ENCODE peak calls at places on chromosome 17, in five cellular contexts. O is Peyer's patch, B is right lobe of liver, W is stomach, J is IMR-90. K is an unnamed sample.

GRCh38 chr17:31746884-31747495 is 112.1 kb downstream of the COPRS start:
- DNase-seq in O (no peak), W (no peak), B (no peak), J (no peak), K (no peak)

GRCh38 chr17:43016216-43016615 is 6.0 kb downstream of the VAT1 start:
- DNase-seq in O (no peak), W (no peak), B (no peak), J (no peak), K (no peak)

GRCh38 chr17:76585048-76585648 is 512 bp downstream of the ST6GALNAC2 start:
- DNase-seq in J (no peak), B (peak; percentile 67), W (peak; percentile 52), O (no peak), K (no peak)

GRCh38 chr17:43085489-43085888 is 39.7 kb downstream of the BRCA1 start:
- DNase-seq in J (peak; percentile 39), O (no peak), W (no peak), B (no peak), K (no peak)

GRCh38 chr17:47615766-47616424 is 33.8 kb upstream of the KPNB1 start:
- DNase-seq in W (no peak), B (no peak), J (peak; percentile 62), O (no peak), K (peak; percentile 19)

GRCh38 chr17:13385481-13385907 is 216.2 kb downstream of the HS3ST3A1 start:
- DNase-seq in B (no peak), W (no peak), O (no peak), J (peak; percentile 22), K (no peak)

GRCh38 chr17:57861000-57861736 is 11.3 kb upstream of the MRPS23 start:
- DNase-seq in W (peak; percentile 84), O (peak; percentile 82), J (peak; percentile 60), B (peak; percentile 73), K (peak; percentile 92)

GRCh38 chr17:49646391-49647255 is 31.3 kb downstream of the SPOP start:
- DNase-seq in W (no peak), J (peak; percentile 77), B (no peak), O (no peak), K (no peak)

GRCh38 chr17:34306466-34306865 is 12.8 kb upstream of the CCL8 start:
- DNase-seq in O (no peak), W (no peak), J (peak; percentile 87), B (no peak), K (no peak)

GRCh38 chr17:14004927-14005630 is 64.2 kb upstream of the COX10 start:
- DNase-seq in J (no peak), O (no peak), W (no peak), B (no peak), K (no peak)

GRCh38 chr17:75636381-75637142 is 3.3 kb downstream of the SMIM5 start:
- DNase-seq in B (no peak), W (peak; percentile 62), O (no peak), J (no peak), K (no peak)

GRCh38 chr17:33330877-33331276 is 37.8 kb upstream of the ASIC2 start:
- DNase-seq in B (no peak), W (no peak), J (no peak), O (no peak), K (no peak)

GRCh38 chr17:69450131-69450530 is 35.6 kb downstream of the MAP2K6 start:
- DNase-seq in W (no peak), J (no peak), B (no peak), O (no peak), K (no peak)

GRCh38 chr17:77664097-77664729 is 294.3 kb upstream of the TNRC6C start:
- DNase-seq in J (no peak), W (no peak), B (no peak), O (no peak), K (no peak)

GRCh38 chr17:80036715-80037477 is 454 bp downstream of the CCDC40 start:
- DNase-seq in B (no peak), O (no peak), W (no peak), J (no peak), K (peak; percentile 52)

GRCh38 chr17:79019631-79020584 is 4.1 kb upstream of the C1QTNF1 start:
- DNase-seq in B (no peak), J (peak; percentile 78), O (peak; percentile 87), W (peak; percentile 71), K (no peak)

DNA sequence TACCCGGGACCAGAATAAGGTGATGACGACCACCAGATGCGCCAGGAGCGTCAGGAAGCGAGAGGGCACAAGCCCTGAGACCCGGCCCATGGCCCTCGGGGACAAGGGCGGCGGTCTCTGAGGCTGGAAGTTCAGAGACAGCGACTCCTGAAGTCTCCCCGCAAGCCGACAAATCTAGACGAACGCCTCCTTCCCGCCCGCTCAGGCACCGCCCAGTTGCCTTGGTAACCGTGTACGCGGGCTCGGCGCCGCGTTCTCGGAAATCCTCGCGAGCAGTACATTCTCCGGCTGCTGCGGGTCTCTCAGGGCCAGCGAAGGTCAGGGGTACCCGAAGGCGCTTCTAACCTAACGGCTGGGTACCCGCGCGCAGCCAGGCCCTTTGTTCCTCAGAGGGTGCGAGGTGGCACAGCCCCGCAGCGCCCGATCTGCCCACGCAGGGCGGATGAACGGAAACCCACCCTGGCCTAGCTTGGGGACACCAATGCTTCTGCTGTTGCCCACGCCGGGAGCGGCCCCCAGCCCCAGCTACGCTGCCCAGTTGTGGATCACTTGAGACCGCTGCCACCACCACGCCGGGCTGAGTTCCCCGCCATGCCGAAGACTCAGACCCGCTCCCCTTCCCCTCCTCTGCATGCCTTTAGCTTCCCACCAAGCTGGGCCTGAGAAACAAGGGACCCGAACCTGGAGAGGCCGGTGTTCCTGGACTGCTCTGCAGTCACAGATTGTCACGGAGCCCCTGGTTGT is at the start of gene TMEM107:
- DNase-seq in O (peak; percentile 96), B (peak; percentile 90), W (peak; percentile 90), J (peak; percentile 72), K (no peak)
- TF ChIP-seq POLR2A in O (no peak), B (no peak), W (no peak), J (no peak), K (peak; percentile 68)

GRCh38 chr17:50866261-50866949 is at the start of gene TOB1:
- DNase-seq in W (peak; percentile 98), J (peak; percentile 93), O (peak; percentile 98), B (peak; percentile 100), K (peak; percentile 92)

GRCh38 chr17:50863931-50864330 is 2.2 kb downstream of the TOB1 start:
- DNase-seq in W (no peak), J (no peak), B (no peak), O (no peak), K (no peak)

GRCh38 chr17:50865868-50866260 is 290 bp downstream of the TOB1 start:
- DNase-seq in W (no peak), O (no peak), J (no peak), B (no peak), K (no peak)

GRCh38 chr17:50864747-50865059 is 1.5 kb downstream of the TOB1 start:
- DNase-seq in B (no peak), W (no peak), O (no peak), J (no peak), K (no peak)

DNA sequence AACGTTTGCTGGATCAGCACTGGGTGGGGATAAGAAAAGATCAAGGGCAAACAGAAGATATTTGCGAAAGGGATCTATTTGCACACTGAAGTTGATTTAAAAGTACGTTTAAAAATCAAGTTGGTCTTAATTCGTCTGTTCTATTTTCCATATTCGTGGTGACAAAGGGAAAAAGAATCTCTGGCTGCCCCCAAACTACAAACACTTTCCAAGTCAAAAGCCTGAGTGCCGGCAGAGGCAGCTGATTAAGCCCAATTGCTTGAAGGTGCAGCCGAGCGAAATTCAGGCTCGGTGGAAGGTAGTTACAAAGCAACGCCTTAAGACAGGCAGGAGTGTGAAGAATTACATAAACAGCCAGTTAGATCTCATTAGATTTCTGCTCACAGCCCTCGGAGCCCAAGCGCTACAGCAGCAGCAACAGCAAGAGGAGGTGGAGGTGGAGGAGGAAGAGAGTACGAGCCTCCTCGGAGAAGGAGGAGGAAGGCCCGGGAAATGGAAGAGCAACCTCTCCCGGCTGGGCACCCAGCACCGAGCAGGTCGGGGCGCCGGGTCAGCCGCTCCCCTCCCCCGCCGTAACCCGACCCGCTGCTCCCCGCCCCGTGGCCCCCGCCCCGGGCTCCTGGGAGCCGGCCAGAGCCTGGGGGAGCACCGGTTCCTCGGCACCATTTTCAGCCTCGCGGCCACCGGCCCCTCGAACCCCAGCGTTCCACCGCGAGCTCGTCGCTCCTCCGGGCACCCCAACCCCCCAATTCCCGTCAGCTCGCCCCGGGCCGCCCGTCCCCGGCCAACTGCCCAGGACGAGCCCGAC is 890 bp downstream of the TOB1 start:
- DNase-seq in J (peak; percentile 24), B (peak; percentile 81), W (peak; percentile 64), O (peak; percentile 73), K (no peak)
- TF ChIP-seq POLR2A in J (peak; percentile 21), B (no peak), W (no peak), O (no peak), K (no peak)

DNA sequence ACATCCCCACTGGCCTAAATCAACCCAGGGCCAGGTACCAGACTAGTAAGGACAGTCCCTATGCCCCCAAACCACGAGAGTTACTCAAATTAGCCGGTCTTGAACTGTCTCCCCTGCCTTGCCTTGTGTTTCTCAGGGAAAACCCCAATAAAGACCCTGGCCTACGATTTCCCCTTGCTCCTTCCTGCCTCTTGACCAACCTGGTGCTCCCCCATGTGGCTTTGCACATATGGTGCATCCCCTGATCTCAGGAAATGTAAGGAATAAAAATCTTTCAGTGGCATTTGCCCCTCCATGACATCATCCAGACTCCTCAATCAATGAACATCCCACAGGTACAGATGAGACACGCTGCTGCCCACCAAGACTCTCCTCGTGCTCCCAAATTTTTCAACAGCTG is 87.9 kb downstream of the ZNF18 start:
- DNase-seq in B (no peak), W (no peak), O (no peak), J (no peak), K (no peak)
- TF ChIP-seq POLR2A in B (no peak), W (no peak), O (no peak), J (no peak), K (no peak)

GRCh38 chr17:81532490-81533287 is 4.5 kb downstream of the FSCN2 start:
- DNase-seq in J (no peak), W (no peak), O (no peak), B (no peak), K (no peak)

GRCh38 chr17:81535007-81535328 is 6.8 kb downstream of the FSCN2 start:
- DNase-seq in B (no peak), O (no peak), J (no peak), W (no peak), K (no peak)

GRCh38 chr17:81535480-81536298 is 7.5 kb downstream of the FSCN2 start:
- DNase-seq in O (no peak), W (no peak), J (no peak), B (no peak), K (no peak)

GRCh38 chr17:81533713-81534141 is 5.5 kb downstream of the FSCN2 start:
- DNase-seq in J (no peak), B (no peak), O (no peak), W (no peak), K (no peak)

DNA sequence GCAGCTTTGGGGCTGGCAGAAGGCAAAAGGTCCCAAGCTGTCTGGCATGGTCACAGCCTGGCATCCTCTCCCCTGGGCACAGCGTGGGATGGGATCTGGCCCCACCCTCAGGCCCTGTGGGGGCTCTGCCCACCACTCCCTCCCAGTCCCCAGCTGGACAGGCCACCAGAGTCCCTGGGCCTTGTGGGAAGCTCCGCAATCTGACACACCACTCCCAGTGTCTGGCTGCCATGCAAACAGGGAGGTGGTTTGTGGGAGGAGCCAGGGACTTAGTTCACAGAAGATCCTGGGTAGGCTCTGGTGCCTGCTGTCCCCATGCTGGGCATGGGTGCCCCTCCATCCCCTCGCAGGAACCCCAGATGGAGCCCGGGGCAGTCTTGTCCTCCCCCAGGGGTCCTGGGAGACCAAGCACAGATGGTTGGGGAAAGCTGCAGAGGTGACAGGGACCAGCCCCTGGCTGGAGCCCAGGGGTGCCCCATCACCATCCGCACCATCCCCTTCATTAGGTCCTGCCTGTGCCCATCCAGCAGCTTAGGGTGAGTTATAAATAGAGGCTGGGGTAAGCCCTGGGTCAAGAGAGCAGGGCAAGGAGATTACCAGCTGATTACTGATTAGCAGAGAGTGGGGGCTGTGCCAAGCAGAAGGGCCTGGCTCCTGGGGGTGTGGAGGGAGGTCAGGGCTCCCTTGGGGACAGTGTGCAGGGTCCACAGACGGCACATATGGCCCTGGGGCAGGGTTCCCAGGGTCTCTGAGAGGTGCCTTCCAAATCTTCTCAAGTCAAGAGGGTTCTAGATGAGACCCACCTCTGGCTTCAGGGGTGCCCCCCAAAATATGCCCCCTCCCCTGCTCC is 6.2 kb downstream of the FSCN2 start:
- DNase-seq in J (no peak), W (no peak), B (no peak), O (no peak), K (no peak)
- TF ChIP-seq POLR2A in J (peak; percentile 21), W (no peak), B (no peak), O (no peak), K (no peak)

K was measured in H54.